ENCODE peak calls at places on chromosomes 2 and 18, in four cellular contexts. One of them, this sample, is unnamed. For H3K27me3, the result is how much of the 10 kb centered on the place peaks cover.

GRCh38 chr2:102489646-102490045 is 16.6 kb downstream of the SLC9A4 start:
- DNase-seq in IMR-90: no peak
- DNase-seq in H9: no peak
- DNase-seq in H1: no peak
- DNase-seq in this sample: no peak

GRCh38 chr2:66437601-66438497 is 2.9 kb downstream of the MEIS1 start:
- DNase-seq in H9: no peak
- DNase-seq in H1: no peak
- DNase-seq in IMR-90: no peak
- DNase-seq in this sample: peak

GRCh38 chr18:56563568-56563967 is 74.8 kb downstream of the TXNL1 start:
- DNase-seq in IMR-90: no peak
- DNase-seq in H9: peak
- DNase-seq in H1: peak
- DNase-seq in this sample: peak

GRCh38 chr2:119435148-119435952 is 3.7 kb downstream of the TMEM37 start:
- DNase-seq in H1: no peak
- DNase-seq in H9: peak
- DNase-seq in IMR-90: no peak
- DNase-seq in this sample: no peak

GRCh38 chr2:107107351-107107750 is 221.4 kb upstream of the ST6GAL2 start:
- DNase-seq in IMR-90: no peak
- DNase-seq in H1: no peak
- DNase-seq in H9: no peak
- DNase-seq in this sample: no peak

GRCh38 chr2:171158036-171158789 is 2.5 kb downstream of the TLK1 start:
- DNase-seq in H9: no peak
- DNase-seq in H1: no peak
- DNase-seq in IMR-90: no peak
- DNase-seq in this sample: no peak

GRCh38 chr2:102033028-102033749 is 41.4 kb downstream of the IL1R2 start:
- DNase-seq in IMR-90: peak
- DNase-seq in H1: no peak
- DNase-seq in H9: no peak
- DNase-seq in this sample: peak

GRCh38 chr18:80037300-80037699 is 3.1 kb downstream of the RBFA start:
- DNase-seq in H9: no peak
- DNase-seq in IMR-90: no peak
- DNase-seq in H1: no peak
- DNase-seq in this sample: no peak

GRCh38 chr2:75200140-75200985 is 1.0 kb upstream of the TACR1 start:
- DNase-seq in H9: peak
- DNase-seq in IMR-90: peak
- DNase-seq in H1: peak
- DNase-seq in this sample: peak

GRCh38 chr2:160308915-160309314 is 108.8 kb upstream of the ITGB6 start:
- DNase-seq in IMR-90: peak
- DNase-seq in H9: no peak
- DNase-seq in H1: no peak
- DNase-seq in this sample: peak

GRCh38 chr2:110768591-110768990 is 36.2 kb downstream of the ACOXL start:
- DNase-seq in H1: no peak
- DNase-seq in H9: no peak
- DNase-seq in IMR-90: no peak
- DNase-seq in this sample: peak

GRCh38 chr2:65277791-65278449 is 50.3 kb downstream of the ACTR2 start:
- DNase-seq in H9: no peak
- DNase-seq in IMR-90: peak
- DNase-seq in H1: no peak
- DNase-seq in this sample: no peak

GRCh38 chr2:39875914-39876267 is 96.8 kb upstream of the THUMPD2 start:
- DNase-seq in H1: no peak
- DNase-seq in IMR-90: peak
- DNase-seq in H9: no peak
- DNase-seq in this sample: no peak

GRCh38 chr2:36770542-36771287 is 74.2 kb downstream of the VIT start:
- DNase-seq in H9: peak
- DNase-seq in IMR-90: peak
- DNase-seq in H1: peak
- DNase-seq in this sample: peak

GRCh38 chr18:14940738-14941137 is 192.8 kb downstream of the ANKRD30B start:
- DNase-seq in H1: no peak
- DNase-seq in H9: no peak
- DNase-seq in IMR-90: no peak
- DNase-seq in this sample: no peak

GRCh38 chr2:98896944-98897343 is 39.1 kb downstream of the CRACDL start:
- DNase-seq in H1: peak
- DNase-seq in H9: no peak
- DNase-seq in IMR-90: no peak
- DNase-seq in this sample: no peak

GRCh38 chr2:167188596-167188967 is 300.3 kb downstream of the XIRP2 start:
- DNase-seq in H1: no peak
- DNase-seq in H9: no peak
- DNase-seq in IMR-90: no peak
- DNase-seq in this sample: no peak

GRCh38 chr2:231522418-231523180 is 7.6 kb downstream of the NMUR1 start:
- DNase-seq in IMR-90: peak
- DNase-seq in H9: no peak
- DNase-seq in H1: no peak
- DNase-seq in this sample: no peak

GRCh38 chr2:70981421-70981820 is 3.0 kb downstream of the ANKRD53 start:
- DNase-seq in IMR-90: no peak
- DNase-seq in H1: no peak
- DNase-seq in H9: peak
- DNase-seq in this sample: no peak

GRCh38 chr2:236127010-236127409 is 41.2 kb downstream of the GBX2 start:
- DNase-seq in H9: no peak
- DNase-seq in IMR-90: no peak
- DNase-seq in H1: no peak
- DNase-seq in this sample: no peak

GRCh38 chr2:46960618-46961017 is 45.0 kb upstream of the MCFD2 start:
- DNase-seq in H1: no peak
- DNase-seq in IMR-90: no peak
- DNase-seq in H9: no peak
- DNase-seq in this sample: peak

GRCh38 chr18:70998490-70998889 is 709.6 kb downstream of the SOCS6 start:
- DNase-seq in IMR-90: no peak
- DNase-seq in H1: no peak
- DNase-seq in H9: no peak
- DNase-seq in this sample: peak

GRCh38 chr18:21684731-21685130 is 19.8 kb downstream of the ABHD3 start:
- DNase-seq in H9: no peak
- DNase-seq in IMR-90: no peak
- DNase-seq in H1: no peak
- DNase-seq in this sample: no peak

GRCh38 chr18:58603365-58604067 is 25.4 kb downstream of the ALPK2 start:
- DNase-seq in H1: no peak
- DNase-seq in H9: no peak
- DNase-seq in IMR-90: peak
- DNase-seq in this sample: peak

GRCh38 chr2:59654753-59655152 is 898.7 kb downstream of the BCL11A start:
- DNase-seq in H1: no peak
- DNase-seq in IMR-90: no peak
- DNase-seq in H9: no peak
- DNase-seq in this sample: peak

GRCh38 chr2:127570282-127571250 is 35.1 kb downstream of the MYO7B start:
- DNase-seq in H9: peak
- DNase-seq in IMR-90: peak
- DNase-seq in H1: peak
- DNase-seq in this sample: no peak

GRCh38 chr2:71767663-71768062 is 314.3 kb downstream of the DYSF start:
- DNase-seq in IMR-90: no peak
- DNase-seq in H1: no peak
- DNase-seq in H9: no peak
- DNase-seq in this sample: no peak

GRCh38 chr2:9991829-9992273 is 40.4 kb downstream of the GRHL1 start:
- DNase-seq in H1: no peak
- DNase-seq in IMR-90: no peak
- DNase-seq in H9: no peak
- DNase-seq in this sample: no peak

GRCh38 chr2:201342923-201343322 is 14.2 kb downstream of the FLACC1 start:
- DNase-seq in IMR-90: no peak
- DNase-seq in H9: no peak
- DNase-seq in H1: no peak
- DNase-seq in this sample: no peak

GRCh38 chr18:12811191-12811950 is 72.7 kb downstream of the PTPN2 start:
- DNase-seq in IMR-90: peak
- DNase-seq in H1: no peak
- DNase-seq in H9: no peak
- DNase-seq in this sample: no peak

GRCh38 chr18:79528846-79529245 is 133.1 kb downstream of the NFATC1 start:
- DNase-seq in H1: peak
- DNase-seq in H9: peak
- DNase-seq in IMR-90: peak
- DNase-seq in this sample: peak

GRCh38 chr2:218744615-218745014 is 34.0 kb downstream of the TTLL4 start:
- DNase-seq in H1: no peak
- DNase-seq in IMR-90: no peak
- DNase-seq in H9: no peak
- DNase-seq in this sample: no peak

DNA sequence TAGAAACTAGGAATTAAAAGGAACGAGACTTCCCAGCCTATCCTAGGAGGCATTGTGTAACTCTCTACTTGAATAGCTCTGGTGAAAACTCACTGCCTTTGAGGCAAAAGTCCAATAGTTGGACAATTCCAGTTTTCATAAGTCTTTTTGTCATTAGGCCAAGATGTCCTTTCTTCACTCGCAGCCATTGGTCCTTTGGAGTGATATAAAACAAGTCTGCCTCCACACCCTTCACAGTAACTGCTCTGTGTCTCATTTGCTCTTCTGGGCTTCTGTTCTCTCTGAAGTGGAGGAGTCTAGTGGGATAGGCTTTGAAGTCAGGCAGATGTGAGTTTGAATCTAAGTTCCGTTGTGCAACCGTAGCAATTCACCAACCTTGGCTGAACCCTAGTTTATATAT is 28.2 kb downstream of the ANTXR1 start:
- DNase-seq in IMR-90: no peak
- DNase-seq in H9: no peak
- DNase-seq in H1: no peak
- DNase-seq in this sample: no peak
- H3K27me3 ChIP-seq in IMR-90: under half
- H3K27me3 ChIP-seq in H9: under half
- H3K27me3 ChIP-seq in H1: under half
- H3K27me3 ChIP-seq in this sample: under half

GRCh38 chr18:74389161-74389927 is 67.8 kb downstream of the DIPK1C start:
- DNase-seq in H9: no peak
- DNase-seq in H1: no peak
- DNase-seq in IMR-90: no peak
- DNase-seq in this sample: peak

GRCh38 chr18:74389991-74390390 is 67.1 kb downstream of the DIPK1C start:
- DNase-seq in H9: no peak
- DNase-seq in IMR-90: no peak
- DNase-seq in H1: no peak
- DNase-seq in this sample: no peak

GRCh38 chr18:74390900-74391299 is 66.2 kb downstream of the DIPK1C start:
- DNase-seq in H9: no peak
- DNase-seq in IMR-90: no peak
- DNase-seq in H1: no peak
- DNase-seq in this sample: no peak

GRCh38 chr18:74395006-74395405 is 62.1 kb downstream of the DIPK1C start:
- DNase-seq in H9: no peak
- DNase-seq in H1: no peak
- DNase-seq in IMR-90: no peak
- DNase-seq in this sample: no peak

GRCh38 chr18:74392323-74392722 is 64.8 kb downstream of the DIPK1C start:
- DNase-seq in IMR-90: no peak
- DNase-seq in H9: no peak
- DNase-seq in H1: no peak
- DNase-seq in this sample: no peak
- H4K5ac ChIP-seq in IMR-90: no peak
- H4K5ac ChIP-seq in H9: no peak
- H4K5ac ChIP-seq in H1: no peak
- H4K5ac ChIP-seq in this sample: no peak

DNA sequence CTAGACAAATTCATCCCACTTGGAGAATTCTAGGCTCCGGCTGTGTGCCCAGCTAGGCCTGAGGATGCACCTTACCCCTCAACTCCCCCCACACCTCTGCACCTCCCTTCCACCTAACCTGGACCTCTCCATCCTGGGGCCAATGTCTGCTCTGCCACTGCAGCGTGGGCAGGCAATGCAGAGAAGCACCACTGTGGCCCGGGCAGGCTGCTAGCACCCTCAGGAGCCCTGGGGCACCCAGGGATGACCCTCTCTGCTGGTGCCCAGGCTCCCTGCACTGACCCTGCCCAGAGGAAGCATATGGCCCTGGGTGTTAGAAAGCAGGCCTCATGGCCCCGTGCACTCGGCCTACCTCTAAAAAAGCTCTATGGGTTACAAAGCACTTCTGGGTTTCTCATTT is 49.6 kb downstream of the ADCY3 start:
- DNase-seq in H9: no peak
- DNase-seq in H1: no peak
- DNase-seq in IMR-90: no peak
- DNase-seq in this sample: no peak
- H4K8ac ChIP-seq in H9: no peak
- H4K8ac ChIP-seq in H1: no peak
- H4K8ac ChIP-seq in IMR-90: no peak
- H4K8ac ChIP-seq in this sample: no peak

DNA sequence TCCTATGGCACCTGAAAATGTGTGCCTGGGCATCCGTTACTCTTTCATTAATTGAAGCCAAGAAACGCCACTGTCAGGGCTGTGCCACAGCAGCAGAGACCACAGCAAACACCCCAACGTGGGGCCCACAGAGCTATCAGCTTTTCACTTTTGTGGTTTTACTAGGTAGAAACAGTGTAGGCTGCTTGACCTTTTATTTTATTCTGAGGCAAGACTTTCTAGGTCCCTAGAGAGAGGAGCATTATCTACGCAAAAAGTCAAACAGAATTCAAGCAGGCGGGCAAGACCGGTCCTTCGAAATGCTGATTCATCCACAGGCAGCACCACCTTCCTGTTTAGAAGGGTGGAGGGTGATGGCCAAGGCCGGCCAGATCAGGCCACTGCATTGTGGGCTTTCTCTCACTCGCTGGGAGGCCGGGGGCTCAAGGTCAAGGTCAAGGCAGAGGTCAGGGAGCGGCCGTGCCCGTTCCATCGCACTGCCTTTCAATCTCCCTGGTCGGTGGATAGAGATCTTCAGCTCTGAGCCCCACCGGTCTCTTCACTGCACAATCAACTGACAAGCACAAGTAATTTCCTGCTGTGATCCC is 573.0 kb downstream of the GALR1 start:
- DNase-seq in IMR-90: no peak
- DNase-seq in H1: no peak
- DNase-seq in H9: no peak
- DNase-seq in this sample: peak
- H3K27me3 ChIP-seq in IMR-90: under half
- H3K27me3 ChIP-seq in H1: under half
- H3K27me3 ChIP-seq in H9: under half
- H3K27me3 ChIP-seq in this sample: under half

This sample was measured in mesendoderm.